ENCODE peak calls at places on chromosome 15, in five cellular contexts. V is lower leg skin, E is OCI-LY7, M is mesothelial cell of epicardium, O is HFFc6. J is an unnamed sample.

GRCh38 chr15:100651253-100651652 is 48.9 kb downstream of the ASB7 start:
- DNase-seq in V (no peak), E (no peak), M (no peak), O (peak), J (no peak)

GRCh38 chr15:92306662-92307061 is 87.0 kb upstream of the ST8SIA2 start:
- DNase-seq in V (no peak), E (no peak), M (no peak), O (no peak), J (no peak)

GRCh38 chr15:92812271-92812670 is 87.9 kb upstream of the CHD2 start:
- DNase-seq in V (no peak), E (no peak), M (no peak), O (no peak), J (no peak)

GRCh38 chr15:69576948-69577351 is 124.3 kb downstream of the RPLP1 start:
- DNase-seq in V (no peak), E (peak), M (no peak), O (no peak), J (no peak)

GRCh38 chr15:62498711-62499110 is 333.6 kb upstream of the C2CD4B start:
- DNase-seq in V (no peak), E (no peak), M (no peak), O (no peak), J (no peak)

GRCh38 chr15:46309914-46310313 is 675.1 kb downstream of the SQOR start:
- DNase-seq in V (no peak), E (no peak), M (no peak), O (no peak), J (no peak)

GRCh38 chr15:76349301-76350070 is 12.9 kb downstream of the ISL2 start:
- DNase-seq in V (no peak), E (no peak), M (no peak), O (peak), J (no peak)

GRCh38 chr15:58548308-58549012 is 116.7 kb downstream of the LIPC start:
- DNase-seq in V (no peak), E (no peak), M (peak), O (no peak), J (no peak)

GRCh38 chr15:92719024-92719423 is 63.4 kb upstream of the FAM174B start:
- DNase-seq in V (no peak), E (no peak), M (no peak), O (no peak), J (no peak)

GRCh38 chr15:46714959-46715358 is 1002.3 kb upstream of the SEMA6D start:
- DNase-seq in V (no peak), E (no peak), M (no peak), O (no peak), J (no peak)

DNA sequence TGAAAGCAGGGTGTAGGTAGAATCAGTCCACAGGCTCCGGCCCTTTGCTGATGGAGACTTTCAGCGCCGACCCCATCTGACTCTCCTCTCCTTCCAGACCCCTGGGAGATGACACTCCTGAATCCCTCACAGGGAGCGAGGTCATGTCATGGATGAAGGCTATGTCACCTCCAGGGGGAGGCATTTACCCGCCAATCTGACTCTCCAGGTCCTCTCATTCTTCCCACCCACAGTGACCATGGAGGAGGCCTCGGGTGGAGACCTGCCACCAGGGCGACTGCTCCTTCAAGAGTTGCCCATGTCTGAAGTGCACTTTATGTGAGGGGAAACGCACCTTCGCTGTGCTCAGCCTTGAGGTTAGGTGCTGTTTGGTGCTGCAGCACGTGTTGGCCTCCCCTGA is 112.7 kb downstream of the KLF13 start:
- DNase-seq in V (no peak), E (peak), M (no peak), O (no peak), J (peak)
- TF ChIP-seq CTCF in V (no peak), E (peak), M (no peak), O (peak), J (peak)

GRCh38 chr15:39624806-39625205 is 43.9 kb downstream of the THBS1 start:
- DNase-seq in V (peak), E (no peak), M (no peak), O (peak), J (peak)
- TF ChIP-seq CTCF in V (no peak), E (no peak), M (no peak), O (no peak), J (no peak)

GRCh38 chr15:74202461-74203401 is at the start of gene STRA6:
- DNase-seq in V (no peak), E (no peak), M (peak), O (peak), J (no peak)
- TF ChIP-seq CTCF in V (no peak), E (no peak), M (no peak), O (peak), J (no peak)

GRCh38 chr15:83659011-83659811 is 5.3 kb downstream of the ADAMTSL3 start:
- DNase-seq in V (no peak), E (no peak), M (no peak), O (no peak), J (no peak)

GRCh38 chr15:83656943-83657528 is 3.1 kb downstream of the ADAMTSL3 start:
- DNase-seq in V (no peak), E (no peak), M (no peak), O (no peak), J (no peak)

GRCh38 chr15:83656192-83656591 is 2.3 kb downstream of the ADAMTSL3 start:
- DNase-seq in V (no peak), E (no peak), M (no peak), O (no peak), J (no peak)

GRCh38 chr15:83658406-83658805 is 4.5 kb downstream of the ADAMTSL3 start:
- DNase-seq in V (no peak), E (no peak), M (no peak), O (no peak), J (no peak)

DNA sequence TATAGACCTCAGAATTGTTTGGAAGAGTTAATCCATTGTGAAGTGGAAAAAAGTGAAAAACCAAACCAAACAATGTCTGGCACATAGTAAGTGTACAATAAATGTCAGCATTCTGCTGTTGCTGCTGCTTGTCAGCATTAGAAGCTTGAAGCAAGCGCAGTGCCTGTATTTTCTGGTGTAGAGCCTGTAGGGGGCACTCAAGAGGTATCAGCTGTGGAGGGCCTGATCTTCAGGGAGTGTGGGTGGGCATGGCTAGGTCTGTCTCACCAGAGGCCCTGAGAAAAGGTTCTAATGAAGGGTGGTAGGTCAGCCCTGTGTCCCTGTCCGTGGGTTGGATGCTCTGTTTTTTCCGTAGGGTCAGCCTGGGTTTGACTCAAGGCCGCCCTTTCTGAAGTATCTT is 3.6 kb downstream of the ADAMTSL3 start:
- DNase-seq in V (no peak), E (no peak), M (no peak), O (no peak), J (no peak)
- TF ChIP-seq CTCF in V (no peak), E (peak), M (no peak), O (no peak), J (no peak)

GRCh38 chr15:38325290-38325990 is 72.8 kb downstream of the SPRED1 start:
- DNase-seq in V (peak), E (no peak), M (no peak), O (no peak), J (no peak)
- TF ChIP-seq CTCF in V (no peak), E (no peak), M (no peak), O (no peak), J (no peak)